ENCODE peak calls at places on chromosomes 5 and 9, in eight cellular contexts. Y is mammary epithelial cell, F is H9, V is neural progenitor cell, A is MM.1S, M is HCT116, G is GM12878, O is fibroblast of lung. W is an unnamed sample.

GRCh38 chr5:335740-336038 is 14.2 kb downstream of the AHRR start:
- DNase-seq in Y (no peak), F (no peak), V (no peak), A (no peak), M (no peak), G (no peak), O (no peak), W (no peak)

GRCh38 chr5:73022480-73023169 is 66.8 kb downstream of the FCHO2 start:
- DNase-seq in Y (peak; percentile 27), F (no peak), V (no peak), A (no peak), M (no peak), G (no peak), O (no peak), W (no peak)

GRCh38 chr5:67015577-67016290 is 180.9 kb downstream of the CD180 start:
- DNase-seq in Y (peak; percentile 91), F (no peak), V (no peak), A (no peak), M (no peak), G (no peak), O (peak; percentile 91), W (no peak)

GRCh38 chr5:142293486-142293885 is 31.3 kb downstream of the SPRY4 start:
- DNase-seq in Y (peak; percentile 11), F (no peak), V (no peak), A (no peak), M (no peak), G (no peak), O (peak; percentile 39), W (no peak)

GRCh38 chr5:112995764-112996618 is 19.4 kb downstream of the DCP2 start:
- DNase-seq in Y (peak; percentile 46), F (peak; percentile 43), V (peak; percentile 69), A (peak; percentile 80), M (peak; percentile 42), G (no peak), O (peak; percentile 52), W (no peak)

GRCh38 chr5:73119492-73120157 is 750 bp upstream of the TMEM171 start:
- DNase-seq in Y (peak; percentile 38), F (peak; percentile 62), V (peak; percentile 38), A (no peak), M (no peak), G (no peak), O (no peak), W (peak; percentile 90)

GRCh38 chr5:132136906-132137305 is 63.3 kb downstream of the CSF2 start:
- DNase-seq in Y (peak; percentile 96), F (no peak), V (no peak), A (no peak), M (no peak), G (no peak), O (peak; percentile 93), W (no peak)

GRCh38 chr9:37290881-37291485 is 131.5 kb upstream of the GRHPR start:
- DNase-seq in Y (peak; percentile 75), F (no peak), V (no peak), A (no peak), M (peak; percentile 21), G (no peak), O (peak; percentile 76), W (no peak)

DNA sequence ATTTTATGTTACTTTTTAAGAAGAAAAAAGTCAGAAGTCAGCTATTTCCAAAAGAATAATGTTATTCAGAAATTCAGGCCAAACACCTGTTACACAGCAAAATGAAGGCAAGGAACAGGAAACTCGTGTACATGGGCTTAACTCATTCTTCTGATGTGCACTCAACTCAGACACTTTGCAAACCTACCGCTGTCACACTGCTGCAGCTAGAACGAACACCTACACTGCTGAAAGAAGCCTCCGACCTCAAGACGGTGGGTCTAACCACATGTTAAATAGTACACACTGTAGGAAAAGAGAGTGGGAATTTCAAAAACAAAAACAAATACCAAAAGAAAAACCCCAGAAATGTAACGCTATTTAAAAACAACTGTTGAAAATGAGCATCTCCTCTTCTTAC is 384.5 kb downstream of the IRX1 start:
- DNase-seq in Y (no peak), F (no peak), V (no peak), A (no peak), M (no peak), G (no peak), O (no peak), W (no peak)
- H3K9ac ChIP-seq in Y (no peak overlapping the region), F (no peak overlapping the region), V (no peak overlapping the region), A (no peak overlapping the region), M (no peak overlapping the region), G (no peak overlapping the region), O (no peak overlapping the region), W (no peak overlapping the region)

GRCh38 chr5:129903466-129904101 is 681 bp upstream of the CHSY3 start:
- DNase-seq in Y (peak; percentile 3), F (no peak), V (peak; percentile 33), A (no peak), M (no peak), G (no peak), O (no peak), W (no peak)

GRCh38 chr5:129904102-129904666 is at the start of gene CHSY3:
- DNase-seq in Y (peak; percentile 86), F (peak; percentile 88), V (peak; percentile 91), A (peak; percentile 83), M (peak; percentile 46), G (no peak), O (peak; percentile 86), W (peak; percentile 95)

GRCh38 chr5:129905467-129906176 is 1.4 kb downstream of the CHSY3 start:
- DNase-seq in Y (peak; percentile 27), F (peak; percentile 68), V (peak; percentile 74), A (no peak), M (no peak), G (no peak), O (peak; percentile 32), W (peak; percentile 70)

GRCh38 chr5:129904667-129905466 is 602 bp downstream of the CHSY3 start:
- DNase-seq in Y (peak; percentile 44), F (peak; percentile 34), V (peak; percentile 62), A (no peak), M (no peak), G (no peak), O (peak; percentile 20), W (peak; percentile 80)

DNA sequence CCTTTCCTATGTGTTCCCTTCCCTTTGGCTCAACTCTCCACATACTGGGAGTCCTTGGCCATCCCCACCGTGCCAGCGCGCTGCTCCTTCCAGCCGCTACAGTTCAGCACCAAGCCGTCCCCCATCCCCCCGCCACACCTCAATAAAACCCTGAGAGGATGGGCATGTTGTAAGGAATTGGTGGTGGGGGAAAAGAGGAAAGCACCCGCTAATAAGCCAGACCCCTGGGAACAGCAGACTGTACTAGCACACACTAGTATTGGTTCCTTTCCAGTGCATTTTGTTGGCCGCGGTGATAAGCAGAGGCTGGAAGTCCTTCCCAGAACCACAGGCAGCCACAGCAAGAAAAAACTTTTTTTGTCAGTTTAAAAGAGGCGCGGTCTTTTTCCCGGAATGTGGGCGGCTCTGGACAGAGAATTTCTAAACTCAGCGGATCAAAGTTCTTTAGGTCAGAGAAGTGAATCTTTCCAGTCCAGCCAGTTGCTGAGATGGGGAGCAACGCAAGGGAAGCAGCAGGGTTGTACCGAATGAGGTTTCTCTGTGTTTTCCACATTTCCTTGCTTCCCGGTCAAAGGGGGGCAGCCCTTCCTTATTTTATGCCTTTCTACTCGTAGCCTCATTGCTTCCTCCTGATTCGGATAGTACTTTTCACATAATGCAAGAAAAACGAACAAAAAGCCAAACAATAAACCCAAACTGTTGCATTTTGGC is 2.1 kb downstream of the CHSY3 start:
- DNase-seq in Y (peak; percentile 17), F (peak; percentile 39), V (peak; percentile 42), A (no peak), M (no peak), G (no peak), O (peak; percentile 52), W (no peak)
- TF ChIP-seq CTCF in Y (no peak), F (no peak), V (peak; percentile 7), A (no peak), M (no peak), G (no peak), O (peak; percentile 31), W (no peak)

DNA sequence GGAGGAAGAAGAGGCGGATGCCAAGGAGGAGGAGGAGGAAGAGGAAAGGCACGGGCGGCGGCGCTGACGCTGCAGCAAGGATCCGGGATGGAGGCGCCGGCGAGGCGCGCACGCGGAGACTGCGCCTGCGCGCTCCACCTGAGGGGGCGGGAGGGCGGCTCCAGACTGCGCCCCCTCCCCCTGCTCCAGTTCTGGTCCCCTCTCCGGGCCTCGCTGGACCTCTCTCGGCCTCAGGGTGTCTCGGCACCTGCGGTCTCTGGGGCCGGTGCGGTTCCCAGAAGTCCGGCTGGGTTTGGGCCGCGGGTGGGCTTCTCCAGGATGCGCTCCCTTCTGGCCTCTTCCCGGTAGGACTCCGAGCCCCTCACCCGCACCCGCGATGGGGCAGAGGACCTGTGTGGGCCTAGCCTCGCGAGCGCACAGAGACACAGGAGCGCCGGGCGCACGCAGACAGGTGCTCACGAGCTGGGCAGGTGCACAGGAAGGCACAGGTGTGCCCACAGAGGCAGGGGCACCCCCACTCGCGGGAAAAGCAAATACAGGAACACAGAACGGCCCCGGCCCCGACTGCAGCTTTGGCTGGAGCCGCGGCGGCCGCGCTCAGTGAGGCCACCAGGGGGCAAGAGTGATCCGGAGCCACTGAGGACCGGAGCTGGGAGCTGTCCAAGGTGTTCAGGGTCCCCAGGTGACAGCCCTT is at the start of gene NPDC1:
- DNase-seq in Y (peak; percentile 73), F (peak; percentile 91), V (peak; percentile 95), A (peak; percentile 88), M (peak; percentile 68), G (no peak), O (peak; percentile 63), W (peak; percentile 91)
- H3K9ac ChIP-seq in Y (no peak within 1 kb of the TSS), F (no peak within 1 kb of the TSS), V (no peak within 1 kb of the TSS), A (no peak within 1 kb of the TSS), M (peak within 1 kb of the TSS; percentile 74), G (no peak within 1 kb of the TSS), O (peak within 1 kb of the TSS; percentile 62), W (peak within 1 kb of the TSS; percentile 29)

GRCh38 chr5:107670028-107670926 is 460 bp downstream of the EFNA5 start:
- DNase-seq in Y (peak; percentile 56), F (peak; percentile 54), V (peak; percentile 58), A (peak; percentile 52), M (no peak), G (no peak), O (peak; percentile 53), W (peak; percentile 79)

GRCh38 chr5:107666051-107666655 is 4.6 kb downstream of the EFNA5 start:
- DNase-seq in Y (no peak), F (no peak), V (no peak), A (no peak), M (no peak), G (no peak), O (no peak), W (no peak)

GRCh38 chr5:107668933-107669542 is 1.7 kb downstream of the EFNA5 start:
- DNase-seq in Y (peak; percentile 68), F (peak; percentile 38), V (peak; percentile 37), A (no peak), M (no peak), G (no peak), O (no peak), W (peak; percentile 66)

GRCh38 chr5:107669543-107670027 is 1.2 kb downstream of the EFNA5 start:
- DNase-seq in Y (peak; percentile 55), F (peak; percentile 55), V (peak; percentile 53), A (no peak), M (no peak), G (no peak), O (peak; percentile 50), W (peak; percentile 80)

DNA sequence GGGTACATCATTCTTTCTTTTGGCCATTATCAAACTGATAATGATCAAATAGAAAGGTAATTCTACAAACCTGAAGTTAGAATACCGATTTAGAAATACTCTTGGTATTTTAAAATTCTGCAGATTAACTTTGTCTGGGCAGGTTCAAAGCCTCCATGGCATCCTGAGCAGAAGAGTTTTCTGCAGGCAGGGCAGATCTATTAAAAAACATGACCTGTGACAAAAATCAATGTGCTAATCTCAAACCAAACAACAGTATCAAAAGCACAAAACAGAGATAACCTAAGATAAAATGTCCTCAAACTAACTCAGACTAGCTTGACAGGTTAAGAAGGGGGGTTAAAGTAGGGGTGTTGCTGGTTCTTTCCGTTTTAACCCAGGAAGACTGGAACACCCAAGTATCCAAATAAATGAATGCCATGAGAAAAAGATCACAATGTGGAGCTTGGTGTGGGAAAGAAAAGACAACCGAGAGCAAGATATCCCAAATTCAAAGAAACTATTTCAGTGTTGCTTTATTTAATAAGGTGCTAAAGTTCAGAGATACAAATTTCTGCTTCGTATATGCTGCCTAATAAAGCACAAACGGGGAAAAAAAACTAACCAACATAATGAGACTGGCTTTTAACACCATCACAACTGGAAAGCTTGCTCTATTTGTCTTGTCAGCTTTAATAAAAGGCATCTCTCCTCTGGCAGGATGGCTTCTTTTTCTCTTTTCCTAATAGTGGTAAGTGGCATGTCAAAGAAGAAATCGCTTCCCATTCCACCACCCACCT is 2.4 kb downstream of the EFNA5 start:
- DNase-seq in Y (peak; percentile 30), F (no peak), V (no peak), A (no peak), M (no peak), G (no peak), O (no peak), W (no peak)
- TF ChIP-seq CTCF in Y (no peak), F (no peak), V (no peak), A (no peak), M (no peak), G (no peak), O (no peak), W (no peak)

W was measured in kidney.